ENCODE peak calls at places on chromosomes 4 and X, in ten cellular contexts. One of them, this sample, is unnamed.

GRCh38 chrX:13120017-13120416 is 75.6 kb upstream of the FAM9C start:
- DNase-seq in astrocyte: peak
- DNase-seq in endodermal cell: no peak
- DNase-seq in neural crest cell: no peak
- DNase-seq in endothelial cell: no peak
- DNase-seq in cardiac muscle cell: peak
- DNase-seq in activated CD8-positive, alpha-beta T cell treated with anti-CD3 and anti-CD28 coated beads for 36 hours: no peak
- DNase-seq in fibroblast of mammary gland: peak
- DNase-seq in GM13977: no peak
- DNase-seq in heart right ventricle: peak
- DNase-seq in this sample: no peak

GRCh38 chr4:135319685-135320084 is 1118.1 kb upstream of the PABPC4L start:
- DNase-seq in endothelial cell: no peak
- DNase-seq in neural crest cell: no peak
- DNase-seq in endodermal cell: peak
- DNase-seq in heart right ventricle: no peak
- DNase-seq in GM13977: no peak
- DNase-seq in fibroblast of mammary gland: no peak
- DNase-seq in astrocyte: no peak
- DNase-seq in activated CD8-positive, alpha-beta T cell treated with anti-CD3 and anti-CD28 coated beads for 36 hours: no peak
- DNase-seq in cardiac muscle cell: no peak
- DNase-seq in this sample: no peak

GRCh38 chrX:103293118-103293517 is 16.6 kb upstream of the TCEAL5 start:
- DNase-seq in activated CD8-positive, alpha-beta T cell treated with anti-CD3 and anti-CD28 coated beads for 36 hours: no peak
- DNase-seq in endodermal cell: no peak
- DNase-seq in endothelial cell: no peak
- DNase-seq in neural crest cell: no peak
- DNase-seq in heart right ventricle: no peak
- DNase-seq in astrocyte: no peak
- DNase-seq in fibroblast of mammary gland: no peak
- DNase-seq in GM13977: no peak
- DNase-seq in cardiac muscle cell: no peak
- DNase-seq in this sample: no peak

GRCh38 chr4:175444512-175444911 is 367.6 kb downstream of the GPM6A start:
- DNase-seq in endothelial cell: no peak
- DNase-seq in heart right ventricle: no peak
- DNase-seq in astrocyte: no peak
- DNase-seq in activated CD8-positive, alpha-beta T cell treated with anti-CD3 and anti-CD28 coated beads for 36 hours: no peak
- DNase-seq in neural crest cell: no peak
- DNase-seq in fibroblast of mammary gland: no peak
- DNase-seq in GM13977: no peak
- DNase-seq in endodermal cell: no peak
- DNase-seq in cardiac muscle cell: no peak
- DNase-seq in this sample: no peak

GRCh38 chrX:8673211-8673610 is 58.7 kb downstream of the ANOS1 start:
- DNase-seq in cardiac muscle cell: no peak
- DNase-seq in endodermal cell: no peak
- DNase-seq in GM13977: no peak
- DNase-seq in activated CD8-positive, alpha-beta T cell treated with anti-CD3 and anti-CD28 coated beads for 36 hours: no peak
- DNase-seq in endothelial cell: no peak
- DNase-seq in heart right ventricle: no peak
- DNase-seq in fibroblast of mammary gland: peak
- DNase-seq in astrocyte: peak
- DNase-seq in neural crest cell: no peak
- DNase-seq in this sample: no peak

GRCh38 chr4:187179086-187180070 is 455.7 kb upstream of the FAT1 start:
- DNase-seq in GM13977: no peak
- DNase-seq in endothelial cell: no peak
- DNase-seq in astrocyte: no peak
- DNase-seq in heart right ventricle: no peak
- DNase-seq in neural crest cell: no peak
- DNase-seq in cardiac muscle cell: peak
- DNase-seq in endodermal cell: no peak
- DNase-seq in activated CD8-positive, alpha-beta T cell treated with anti-CD3 and anti-CD28 coated beads for 36 hours: no peak
- DNase-seq in fibroblast of mammary gland: peak
- DNase-seq in this sample: no peak

GRCh38 chrX:7028246-7028645 is 119.3 kb upstream of the STS start:
- DNase-seq in endodermal cell: no peak
- DNase-seq in endothelial cell: no peak
- DNase-seq in astrocyte: no peak
- DNase-seq in cardiac muscle cell: no peak
- DNase-seq in heart right ventricle: no peak
- DNase-seq in neural crest cell: no peak
- DNase-seq in activated CD8-positive, alpha-beta T cell treated with anti-CD3 and anti-CD28 coated beads for 36 hours: no peak
- DNase-seq in fibroblast of mammary gland: peak
- DNase-seq in GM13977: no peak
- DNase-seq in this sample: no peak

GRCh38 chrX:25191403-25191802 is 175.6 kb upstream of the ARX start:
- DNase-seq in endodermal cell: peak
- DNase-seq in GM13977: no peak
- DNase-seq in activated CD8-positive, alpha-beta T cell treated with anti-CD3 and anti-CD28 coated beads for 36 hours: no peak
- DNase-seq in heart right ventricle: no peak
- DNase-seq in neural crest cell: no peak
- DNase-seq in cardiac muscle cell: no peak
- DNase-seq in endothelial cell: no peak
- DNase-seq in fibroblast of mammary gland: no peak
- DNase-seq in astrocyte: no peak
- DNase-seq in this sample: no peak

GRCh38 chr4:54228064-54228527 is 997 bp upstream of the PDGFRA start:
- DNase-seq in fibroblast of mammary gland: peak
- DNase-seq in endothelial cell: peak
- DNase-seq in GM13977: peak
- DNase-seq in heart right ventricle: peak
- DNase-seq in astrocyte: peak
- DNase-seq in cardiac muscle cell: peak
- DNase-seq in neural crest cell: peak
- DNase-seq in endodermal cell: peak
- DNase-seq in activated CD8-positive, alpha-beta T cell treated with anti-CD3 and anti-CD28 coated beads for 36 hours: peak
- DNase-seq in this sample: peak

GRCh38 chr4:17578482-17578891 is 1.5 kb downstream of the LAP3 start:
- DNase-seq in endothelial cell: no peak
- DNase-seq in endodermal cell: no peak
- DNase-seq in cardiac muscle cell: no peak
- DNase-seq in GM13977: peak
- DNase-seq in neural crest cell: no peak
- DNase-seq in astrocyte: no peak
- DNase-seq in fibroblast of mammary gland: peak
- DNase-seq in heart right ventricle: no peak
- DNase-seq in activated CD8-positive, alpha-beta T cell treated with anti-CD3 and anti-CD28 coated beads for 36 hours: peak
- DNase-seq in this sample: no peak

GRCh38 chr4:20252656-20253271 is 1.1 kb downstream of the SLIT2 start:
- DNase-seq in astrocyte: peak
- DNase-seq in neural crest cell: peak
- DNase-seq in endodermal cell: peak
- DNase-seq in cardiac muscle cell: peak
- DNase-seq in heart right ventricle: peak
- DNase-seq in fibroblast of mammary gland: peak
- DNase-seq in GM13977: peak
- DNase-seq in activated CD8-positive, alpha-beta T cell treated with anti-CD3 and anti-CD28 coated beads for 36 hours: no peak
- DNase-seq in endothelial cell: peak
- DNase-seq in this sample: peak

GRCh38 chrX:276588-277171 is 4.5 kb upstream of the PLCXD1 start:
- DNase-seq in neural crest cell: no peak
- DNase-seq in GM13977: peak
- DNase-seq in endothelial cell: peak
- DNase-seq in heart right ventricle: no peak
- DNase-seq in activated CD8-positive, alpha-beta T cell treated with anti-CD3 and anti-CD28 coated beads for 36 hours: peak
- DNase-seq in fibroblast of mammary gland: peak
- DNase-seq in astrocyte: peak
- DNase-seq in endodermal cell: no peak
- DNase-seq in cardiac muscle cell: no peak
- DNase-seq in this sample: no peak

GRCh38 chr4:138696771-138697170 is 318.8 kb upstream of the NOCT start:
- DNase-seq in neural crest cell: no peak
- DNase-seq in GM13977: no peak
- DNase-seq in endothelial cell: no peak
- DNase-seq in fibroblast of mammary gland: peak
- DNase-seq in activated CD8-positive, alpha-beta T cell treated with anti-CD3 and anti-CD28 coated beads for 36 hours: no peak
- DNase-seq in cardiac muscle cell: no peak
- DNase-seq in heart right ventricle: no peak
- DNase-seq in endodermal cell: no peak
- DNase-seq in astrocyte: peak
- DNase-seq in this sample: no peak

GRCh38 chrX:150486011-150486410 is 82.4 kb upstream of the MTM1 start:
- DNase-seq in heart right ventricle: peak
- DNase-seq in GM13977: no peak
- DNase-seq in endothelial cell: peak
- DNase-seq in neural crest cell: peak
- DNase-seq in cardiac muscle cell: peak
- DNase-seq in activated CD8-positive, alpha-beta T cell treated with anti-CD3 and anti-CD28 coated beads for 36 hours: peak
- DNase-seq in astrocyte: peak
- DNase-seq in endodermal cell: peak
- DNase-seq in fibroblast of mammary gland: peak
- DNase-seq in this sample: peak

GRCh38 chr4:128721896-128722295 is 87.6 kb upstream of the JADE1 start:
- DNase-seq in heart right ventricle: no peak
- DNase-seq in GM13977: no peak
- DNase-seq in fibroblast of mammary gland: no peak
- DNase-seq in astrocyte: no peak
- DNase-seq in endodermal cell: no peak
- DNase-seq in cardiac muscle cell: peak
- DNase-seq in activated CD8-positive, alpha-beta T cell treated with anti-CD3 and anti-CD28 coated beads for 36 hours: no peak
- DNase-seq in neural crest cell: no peak
- DNase-seq in endothelial cell: no peak
- DNase-seq in this sample: no peak

DNA sequence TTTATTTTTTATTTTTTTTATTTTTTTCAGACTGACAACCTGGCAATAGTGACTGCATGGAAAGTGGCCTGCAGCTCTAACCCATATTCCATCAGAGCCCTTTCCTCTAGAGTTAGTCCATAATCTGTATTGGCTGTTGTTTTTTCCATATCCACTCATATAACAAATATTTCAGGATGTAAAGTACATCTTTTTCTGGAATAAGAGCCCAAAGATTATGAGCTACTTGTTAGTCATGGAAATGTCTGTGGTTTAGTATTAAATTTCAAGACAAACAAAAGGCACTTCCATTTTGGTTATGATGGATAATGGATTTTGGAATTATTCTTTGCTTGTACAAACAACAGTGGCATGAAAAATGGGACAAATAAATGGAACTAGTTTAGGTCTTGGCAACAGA is 296.0 kb upstream of the HS3ST1 start:
- DNase-seq in cardiac muscle cell: no peak
- DNase-seq in heart right ventricle: no peak
- DNase-seq in activated CD8-positive, alpha-beta T cell treated with anti-CD3 and anti-CD28 coated beads for 36 hours: no peak
- DNase-seq in GM13977: no peak
- DNase-seq in fibroblast of mammary gland: peak
- DNase-seq in endothelial cell: no peak
- DNase-seq in endodermal cell: no peak
- DNase-seq in astrocyte: peak
- DNase-seq in neural crest cell: no peak
- DNase-seq in this sample: no peak
- TF ChIP-seq CTCF in cardiac muscle cell: no peak
- TF ChIP-seq CTCF in heart right ventricle: no peak
- TF ChIP-seq CTCF in activated CD8-positive, alpha-beta T cell treated with anti-CD3 and anti-CD28 coated beads for 36 hours: no peak
- TF ChIP-seq CTCF in GM13977: no peak
- TF ChIP-seq CTCF in fibroblast of mammary gland: no peak
- TF ChIP-seq CTCF in endothelial cell: no peak
- TF ChIP-seq CTCF in endodermal cell: no peak
- TF ChIP-seq CTCF in astrocyte: no peak
- TF ChIP-seq CTCF in neural crest cell: no peak
- TF ChIP-seq CTCF in this sample: no peak

GRCh38 chr4:8195841-8196460 is 3.1 kb upstream of the SH3TC1 start:
- DNase-seq in fibroblast of mammary gland: no peak
- DNase-seq in endothelial cell: no peak
- DNase-seq in GM13977: no peak
- DNase-seq in cardiac muscle cell: no peak
- DNase-seq in astrocyte: no peak
- DNase-seq in activated CD8-positive, alpha-beta T cell treated with anti-CD3 and anti-CD28 coated beads for 36 hours: no peak
- DNase-seq in heart right ventricle: no peak
- DNase-seq in endodermal cell: no peak
- DNase-seq in neural crest cell: no peak
- DNase-seq in this sample: no peak

GRCh38 chr4:8194306-8195242 is 4.5 kb upstream of the SH3TC1 start:
- DNase-seq in neural crest cell: no peak
- DNase-seq in GM13977: no peak
- DNase-seq in endodermal cell: no peak
- DNase-seq in endothelial cell: no peak
- DNase-seq in cardiac muscle cell: no peak
- DNase-seq in astrocyte: no peak
- DNase-seq in heart right ventricle: no peak
- DNase-seq in fibroblast of mammary gland: no peak
- DNase-seq in activated CD8-positive, alpha-beta T cell treated with anti-CD3 and anti-CD28 coated beads for 36 hours: no peak
- DNase-seq in this sample: no peak

GRCh38 chr4:8191136-8191747 is 7.8 kb upstream of the SH3TC1 start:
- DNase-seq in endodermal cell: no peak
- DNase-seq in neural crest cell: no peak
- DNase-seq in cardiac muscle cell: no peak
- DNase-seq in astrocyte: peak
- DNase-seq in activated CD8-positive, alpha-beta T cell treated with anti-CD3 and anti-CD28 coated beads for 36 hours: no peak
- DNase-seq in heart right ventricle: peak
- DNase-seq in endothelial cell: no peak
- DNase-seq in GM13977: peak
- DNase-seq in fibroblast of mammary gland: peak
- DNase-seq in this sample: peak

GRCh38 chr4:8195431-8195830 is 3.7 kb upstream of the SH3TC1 start:
- DNase-seq in astrocyte: no peak
- DNase-seq in endothelial cell: no peak
- DNase-seq in activated CD8-positive, alpha-beta T cell treated with anti-CD3 and anti-CD28 coated beads for 36 hours: no peak
- DNase-seq in neural crest cell: no peak
- DNase-seq in cardiac muscle cell: no peak
- DNase-seq in endodermal cell: no peak
- DNase-seq in fibroblast of mammary gland: no peak
- DNase-seq in heart right ventricle: no peak
- DNase-seq in GM13977: no peak
- DNase-seq in this sample: no peak

GRCh38 chr4:8192748-8193738 is 6.0 kb upstream of the SH3TC1 start:
- DNase-seq in endodermal cell: no peak
- DNase-seq in heart right ventricle: peak
- DNase-seq in astrocyte: peak
- DNase-seq in fibroblast of mammary gland: peak
- DNase-seq in cardiac muscle cell: no peak
- DNase-seq in neural crest cell: no peak
- DNase-seq in activated CD8-positive, alpha-beta T cell treated with anti-CD3 and anti-CD28 coated beads for 36 hours: peak
- DNase-seq in GM13977: peak
- DNase-seq in endothelial cell: no peak
- DNase-seq in this sample: peak
- TF ChIP-seq CTCF in endodermal cell: peak
- TF ChIP-seq CTCF in heart right ventricle: no peak
- TF ChIP-seq CTCF in astrocyte: no peak
- TF ChIP-seq CTCF in fibroblast of mammary gland: peak
- TF ChIP-seq CTCF in cardiac muscle cell: no peak
- TF ChIP-seq CTCF in neural crest cell: no peak
- TF ChIP-seq CTCF in activated CD8-positive, alpha-beta T cell treated with anti-CD3 and anti-CD28 coated beads for 36 hours: no peak
- TF ChIP-seq CTCF in GM13977: peak
- TF ChIP-seq CTCF in endothelial cell: no peak
- TF ChIP-seq CTCF in this sample: no peak

GRCh38 chr4:98630804-98631454 is 27.5 kb downstream of the TSPAN5 start:
- DNase-seq in astrocyte: no peak
- DNase-seq in GM13977: no peak
- DNase-seq in endodermal cell: no peak
- DNase-seq in activated CD8-positive, alpha-beta T cell treated with anti-CD3 and anti-CD28 coated beads for 36 hours: no peak
- DNase-seq in heart right ventricle: no peak
- DNase-seq in endothelial cell: no peak
- DNase-seq in neural crest cell: no peak
- DNase-seq in fibroblast of mammary gland: peak
- DNase-seq in cardiac muscle cell: no peak
- DNase-seq in this sample: no peak
- TF ChIP-seq CTCF in astrocyte: no peak
- TF ChIP-seq CTCF in GM13977: no peak
- TF ChIP-seq CTCF in endodermal cell: peak
- TF ChIP-seq CTCF in activated CD8-positive, alpha-beta T cell treated with anti-CD3 and anti-CD28 coated beads for 36 hours: no peak
- TF ChIP-seq CTCF in heart right ventricle: no peak
- TF ChIP-seq CTCF in endothelial cell: no peak
- TF ChIP-seq CTCF in neural crest cell: no peak
- TF ChIP-seq CTCF in fibroblast of mammary gland: peak
- TF ChIP-seq CTCF in cardiac muscle cell: peak
- TF ChIP-seq CTCF in this sample: no peak

GRCh38 chr4:147594107-147594506 is 23.1 kb upstream of the TMEM184C start:
- DNase-seq in endodermal cell: peak
- DNase-seq in GM13977: no peak
- DNase-seq in heart right ventricle: no peak
- DNase-seq in activated CD8-positive, alpha-beta T cell treated with anti-CD3 and anti-CD28 coated beads for 36 hours: no peak
- DNase-seq in astrocyte: no peak
- DNase-seq in fibroblast of mammary gland: no peak
- DNase-seq in neural crest cell: no peak
- DNase-seq in endothelial cell: no peak
- DNase-seq in cardiac muscle cell: no peak
- DNase-seq in this sample: no peak
- TF ChIP-seq CTCF in endodermal cell: peak
- TF ChIP-seq CTCF in GM13977: no peak
- TF ChIP-seq CTCF in heart right ventricle: no peak
- TF ChIP-seq CTCF in activated CD8-positive, alpha-beta T cell treated with anti-CD3 and anti-CD28 coated beads for 36 hours: no peak
- TF ChIP-seq CTCF in astrocyte: no peak
- TF ChIP-seq CTCF in fibroblast of mammary gland: peak
- TF ChIP-seq CTCF in neural crest cell: no peak
- TF ChIP-seq CTCF in endothelial cell: no peak
- TF ChIP-seq CTCF in cardiac muscle cell: peak
- TF ChIP-seq CTCF in this sample: no peak